ENCODE peak calls at places on chromosomes 3 and 15, in five cellular contexts. One of them, this sample, is unnamed.

GRCh38 chr15:36682091-36682490 is 102.7 kb downstream of the CDIN1 start:
- DNase-seq in sigmoid colon: no peak
- DNase-seq in adrenal gland: no peak
- DNase-seq in heart left ventricle: no peak
- DNase-seq in fibroblast of the aortic adventitia: peak; percentile 37
- DNase-seq in this sample: peak; percentile 79

GRCh38 chr3:124352143-124352528 is 360.2 kb upstream of the ROPN1 start:
- DNase-seq in sigmoid colon: no peak
- DNase-seq in adrenal gland: no peak
- DNase-seq in heart left ventricle: no peak
- DNase-seq in fibroblast of the aortic adventitia: no peak
- DNase-seq in this sample: no peak

GRCh38 chr3:114584734-114585371 is 291.0 kb downstream of the TIGIT start:
- DNase-seq in sigmoid colon: no peak
- DNase-seq in adrenal gland: no peak
- DNase-seq in heart left ventricle: no peak
- DNase-seq in fibroblast of the aortic adventitia: peak; percentile 18
- DNase-seq in this sample: peak; percentile 17

GRCh38 chr3:143348486-143349327 is 229.1 kb downstream of the CHST2 start:
- DNase-seq in sigmoid colon: no peak
- DNase-seq in adrenal gland: no peak
- DNase-seq in heart left ventricle: no peak
- DNase-seq in fibroblast of the aortic adventitia: no peak
- DNase-seq in this sample: no peak

GRCh38 chr15:77042955-77043920 is 27.7 kb downstream of the TSPAN3 start:
- DNase-seq in sigmoid colon: no peak
- DNase-seq in adrenal gland: no peak
- DNase-seq in heart left ventricle: no peak
- DNase-seq in fibroblast of the aortic adventitia: no peak
- DNase-seq in this sample: no peak

GRCh38 chr3:174247671-174248070 is 611.5 kb upstream of the NAALADL2 start:
- DNase-seq in sigmoid colon: no peak
- DNase-seq in adrenal gland: no peak
- DNase-seq in heart left ventricle: no peak
- DNase-seq in fibroblast of the aortic adventitia: no peak
- DNase-seq in this sample: no peak

GRCh38 chr3:29775352-29775751 is 494.5 kb downstream of the RBMS3 start:
- DNase-seq in sigmoid colon: no peak
- DNase-seq in adrenal gland: no peak
- DNase-seq in heart left ventricle: no peak
- DNase-seq in fibroblast of the aortic adventitia: peak; percentile 60
- DNase-seq in this sample: peak; percentile 36

GRCh38 chr3:188239035-188239434 is 85.1 kb downstream of the LPP start:
- DNase-seq in sigmoid colon: no peak
- DNase-seq in adrenal gland: no peak
- DNase-seq in heart left ventricle: no peak
- DNase-seq in fibroblast of the aortic adventitia: no peak
- DNase-seq in this sample: no peak

GRCh38 chr15:40047413-40048154 is 8.6 kb upstream of the SRP14 start:
- DNase-seq in sigmoid colon: peak; percentile 78
- DNase-seq in adrenal gland: peak; percentile 66
- DNase-seq in heart left ventricle: peak; percentile 69
- DNase-seq in fibroblast of the aortic adventitia: peak; percentile 50
- DNase-seq in this sample: peak; percentile 79

GRCh38 chr3:61966200-61966599 is 404.8 kb downstream of the PTPRG start:
- DNase-seq in sigmoid colon: no peak
- DNase-seq in adrenal gland: no peak
- DNase-seq in heart left ventricle: no peak
- DNase-seq in fibroblast of the aortic adventitia: no peak
- DNase-seq in this sample: no peak

GRCh38 chr3:23114479-23114878 is 88.6 kb upstream of the UBE2E2 start:
- DNase-seq in sigmoid colon: no peak
- DNase-seq in adrenal gland: no peak
- DNase-seq in heart left ventricle: no peak
- DNase-seq in fibroblast of the aortic adventitia: peak; percentile 18
- DNase-seq in this sample: peak; percentile 27

GRCh38 chr3:149441662-149442442 is 32.6 kb upstream of the TM4SF4 start:
- DNase-seq in sigmoid colon: no peak
- DNase-seq in adrenal gland: no peak
- DNase-seq in heart left ventricle: no peak
- DNase-seq in fibroblast of the aortic adventitia: no peak
- DNase-seq in this sample: no peak

GRCh38 chr3:134754768-134755559 is 40.1 kb upstream of the EPHB1 start:
- DNase-seq in sigmoid colon: no peak
- DNase-seq in adrenal gland: peak; percentile 43
- DNase-seq in heart left ventricle: no peak
- DNase-seq in fibroblast of the aortic adventitia: peak; percentile 61
- DNase-seq in this sample: peak; percentile 46

GRCh38 chr15:66071621-66072295 is 181.8 kb downstream of the MEGF11 start:
- DNase-seq in sigmoid colon: peak; percentile 43
- DNase-seq in adrenal gland: no peak
- DNase-seq in heart left ventricle: no peak
- DNase-seq in fibroblast of the aortic adventitia: peak; percentile 3
- DNase-seq in this sample: no peak

GRCh38 chr15:73802336-73803105 is 49.4 kb upstream of the INSYN1 start:
- DNase-seq in sigmoid colon: peak; percentile 73
- DNase-seq in adrenal gland: no peak
- DNase-seq in heart left ventricle: peak; percentile 50
- DNase-seq in fibroblast of the aortic adventitia: no peak
- DNase-seq in this sample: no peak

GRCh38 chr3:175914785-175915184 is 1055.7 kb downstream of the NAALADL2 start:
- DNase-seq in sigmoid colon: no peak
- DNase-seq in adrenal gland: no peak
- DNase-seq in heart left ventricle: no peak
- DNase-seq in fibroblast of the aortic adventitia: peak; percentile 7
- DNase-seq in this sample: peak; percentile 6

GRCh38 chr3:129892486-129892856 is 1.0 kb downstream of the TMCC1 start:
- DNase-seq in sigmoid colon: no peak
- DNase-seq in adrenal gland: no peak
- DNase-seq in heart left ventricle: no peak
- DNase-seq in fibroblast of the aortic adventitia: no peak
- DNase-seq in this sample: no peak

GRCh38 chr3:191008074-191008473 is 145.6 kb upstream of the GMNC start:
- DNase-seq in sigmoid colon: no peak
- DNase-seq in adrenal gland: no peak
- DNase-seq in heart left ventricle: no peak
- DNase-seq in fibroblast of the aortic adventitia: no peak
- DNase-seq in this sample: no peak

GRCh38 chr15:40830884-40831283 is 2.4 kb upstream of the PPP1R14D start:
- DNase-seq in sigmoid colon: no peak
- DNase-seq in adrenal gland: no peak
- DNase-seq in heart left ventricle: no peak
- DNase-seq in fibroblast of the aortic adventitia: no peak
- DNase-seq in this sample: no peak

GRCh38 chr15:25481208-25481862 is 42.5 kb upstream of the UBE3A start:
- DNase-seq in sigmoid colon: no peak
- DNase-seq in adrenal gland: no peak
- DNase-seq in heart left ventricle: no peak
- DNase-seq in fibroblast of the aortic adventitia: no peak
- DNase-seq in this sample: no peak

GRCh38 chr3:126745760-126746394 is 41.8 kb downstream of the CHCHD6 start:
- DNase-seq in sigmoid colon: no peak
- DNase-seq in adrenal gland: peak; percentile 93
- DNase-seq in heart left ventricle: peak; percentile 79
- DNase-seq in fibroblast of the aortic adventitia: peak; percentile 21
- DNase-seq in this sample: no peak

GRCh38 chr15:90001683-90002427 is 731 bp downstream of the ZNF710 start:
- DNase-seq in sigmoid colon: peak; percentile 83
- DNase-seq in adrenal gland: peak; percentile 46
- DNase-seq in heart left ventricle: peak; percentile 76
- DNase-seq in fibroblast of the aortic adventitia: peak; percentile 67
- DNase-seq in this sample: peak; percentile 59

GRCh38 chr15:39581501-39582285 is 814 bp downstream of the THBS1 start:
- DNase-seq in sigmoid colon: peak; percentile 88
- DNase-seq in adrenal gland: no peak
- DNase-seq in heart left ventricle: peak; percentile 56
- DNase-seq in fibroblast of the aortic adventitia: peak; percentile 60
- DNase-seq in this sample: peak; percentile 71

GRCh38 chr3:94626599-94626998 is 563.7 kb downstream of the NSUN3 start:
- DNase-seq in sigmoid colon: no peak
- DNase-seq in adrenal gland: no peak
- DNase-seq in heart left ventricle: no peak
- DNase-seq in fibroblast of the aortic adventitia: no peak
- DNase-seq in this sample: no peak

GRCh38 chr3:150367771-150368170 is 40.3 kb upstream of the TSC22D2 start:
- DNase-seq in sigmoid colon: no peak
- DNase-seq in adrenal gland: no peak
- DNase-seq in heart left ventricle: no peak
- DNase-seq in fibroblast of the aortic adventitia: peak; percentile 28
- DNase-seq in this sample: no peak

GRCh38 chr3:44476181-44476599 is 1.3 kb downstream of the ZNF445 start:
- DNase-seq in sigmoid colon: no peak
- DNase-seq in adrenal gland: no peak
- DNase-seq in heart left ventricle: no peak
- DNase-seq in fibroblast of the aortic adventitia: peak; percentile 60
- DNase-seq in this sample: peak; percentile 56

GRCh38 chr15:71885390-71885789 is 75.0 kb downstream of the NR2E3 start:
- DNase-seq in sigmoid colon: no peak
- DNase-seq in adrenal gland: no peak
- DNase-seq in heart left ventricle: no peak
- DNase-seq in fibroblast of the aortic adventitia: no peak
- DNase-seq in this sample: no peak

GRCh38 chr15:73273181-73274002 is 95.4 kb downstream of the HCN4 start:
- DNase-seq in sigmoid colon: peak; percentile 71
- DNase-seq in adrenal gland: peak; percentile 63
- DNase-seq in heart left ventricle: peak; percentile 38
- DNase-seq in fibroblast of the aortic adventitia: peak; percentile 76
- DNase-seq in this sample: peak; percentile 76

GRCh38 chr3:27575509-27575908 is 91.3 kb upstream of the SLC4A7 start:
- DNase-seq in sigmoid colon: no peak
- DNase-seq in adrenal gland: no peak
- DNase-seq in heart left ventricle: no peak
- DNase-seq in fibroblast of the aortic adventitia: no peak
- DNase-seq in this sample: peak; percentile 64

GRCh38 chr3:82163907-82164520 is 402.6 kb upstream of the GBE1 start:
- DNase-seq in sigmoid colon: no peak
- DNase-seq in adrenal gland: no peak
- DNase-seq in heart left ventricle: no peak
- DNase-seq in fibroblast of the aortic adventitia: peak; percentile 22
- DNase-seq in this sample: peak; percentile 38

GRCh38 chr3:67311440-67311839 is 313.3 kb downstream of the KBTBD8 start:
- DNase-seq in sigmoid colon: no peak
- DNase-seq in adrenal gland: no peak
- DNase-seq in heart left ventricle: no peak
- DNase-seq in fibroblast of the aortic adventitia: no peak
- DNase-seq in this sample: no peak

GRCh38 chr3:116069024-116069423 is 376.3 kb downstream of the LSAMP start:
- DNase-seq in sigmoid colon: no peak
- DNase-seq in adrenal gland: no peak
- DNase-seq in heart left ventricle: no peak
- DNase-seq in fibroblast of the aortic adventitia: no peak
- DNase-seq in this sample: no peak
- H3K4me3 ChIP-seq in sigmoid colon: no peak overlapping the region
- H3K4me3 ChIP-seq in adrenal gland: no peak overlapping the region
- H3K4me3 ChIP-seq in heart left ventricle: no peak overlapping the region
- H3K4me3 ChIP-seq in fibroblast of the aortic adventitia: no peak overlapping the region
- H3K4me3 ChIP-seq in this sample: no peak overlapping the region

GRCh38 chr3:100057716-100058575 is 56.4 kb downstream of the FILIP1L start:
- DNase-seq in sigmoid colon: no peak
- DNase-seq in adrenal gland: no peak
- DNase-seq in heart left ventricle: no peak
- DNase-seq in fibroblast of the aortic adventitia: peak; percentile 44
- DNase-seq in this sample: peak; percentile 34
- TF ChIP-seq CTCF in sigmoid colon: no peak
- TF ChIP-seq CTCF in adrenal gland: no peak
- TF ChIP-seq CTCF in heart left ventricle: no peak
- TF ChIP-seq CTCF in fibroblast of the aortic adventitia: peak; percentile 19
- TF ChIP-seq CTCF in this sample: peak; percentile 13

GRCh38 chr3:15646924-15647511 is 45.5 kb downstream of the BTD start:
- DNase-seq in sigmoid colon: peak; percentile 79
- DNase-seq in adrenal gland: peak; percentile 79
- DNase-seq in heart left ventricle: peak; percentile 66
- DNase-seq in fibroblast of the aortic adventitia: peak; percentile 100
- DNase-seq in this sample: peak; percentile 98

GRCh38 chr3:15649341-15649740 is 47.8 kb downstream of the BTD start:
- DNase-seq in sigmoid colon: no peak
- DNase-seq in adrenal gland: no peak
- DNase-seq in heart left ventricle: no peak
- DNase-seq in fibroblast of the aortic adventitia: no peak
- DNase-seq in this sample: no peak

GRCh38 chr3:15647629-15648167 is 46.2 kb downstream of the BTD start:
- DNase-seq in sigmoid colon: no peak
- DNase-seq in adrenal gland: no peak
- DNase-seq in heart left ventricle: no peak
- DNase-seq in fibroblast of the aortic adventitia: peak; percentile 97
- DNase-seq in this sample: peak; percentile 97

GRCh38 chr3:15651396-15651795 is 49.9 kb downstream of the BTD start:
- DNase-seq in sigmoid colon: no peak
- DNase-seq in adrenal gland: no peak
- DNase-seq in heart left ventricle: no peak
- DNase-seq in fibroblast of the aortic adventitia: no peak
- DNase-seq in this sample: no peak

DNA sequence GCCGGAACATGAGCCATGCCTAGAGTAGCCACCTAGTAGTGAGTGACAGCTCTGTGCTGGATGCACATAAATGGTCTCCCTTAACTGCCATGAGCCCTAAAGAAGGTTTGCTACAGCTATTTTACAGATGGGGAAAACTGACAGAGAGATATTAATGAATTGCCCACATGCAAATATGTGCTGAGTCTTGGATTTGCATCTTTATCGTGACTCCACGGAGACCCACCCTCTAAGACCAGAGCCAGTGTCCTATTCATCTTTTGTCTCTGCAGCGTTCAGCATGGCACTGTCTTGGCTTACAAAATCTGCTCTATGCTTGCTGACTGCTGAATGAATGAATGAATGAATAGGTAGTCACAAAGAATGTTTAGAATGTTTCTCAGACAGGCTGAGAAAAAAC is 48.3 kb downstream of the BTD start:
- DNase-seq in sigmoid colon: no peak
- DNase-seq in adrenal gland: no peak
- DNase-seq in heart left ventricle: no peak
- DNase-seq in fibroblast of the aortic adventitia: no peak
- DNase-seq in this sample: no peak
- H3K4me3 ChIP-seq in sigmoid colon: no peak overlapping the region
- H3K4me3 ChIP-seq in adrenal gland: no peak overlapping the region
- H3K4me3 ChIP-seq in heart left ventricle: no peak overlapping the region
- H3K4me3 ChIP-seq in fibroblast of the aortic adventitia: no peak overlapping the region
- H3K4me3 ChIP-seq in this sample: no peak overlapping the region

GRCh38 chr3:152213938-152214337 is 54.8 kb upstream of the MBNL1 start:
- DNase-seq in sigmoid colon: no peak
- DNase-seq in adrenal gland: no peak
- DNase-seq in heart left ventricle: no peak
- DNase-seq in fibroblast of the aortic adventitia: no peak
- DNase-seq in this sample: no peak

GRCh38 chr3:152210697-152211096 is 58.0 kb upstream of the MBNL1 start:
- DNase-seq in sigmoid colon: no peak
- DNase-seq in adrenal gland: no peak
- DNase-seq in heart left ventricle: no peak
- DNase-seq in fibroblast of the aortic adventitia: no peak
- DNase-seq in this sample: no peak

GRCh38 chr3:152213086-152213674 is 55.5 kb upstream of the MBNL1 start:
- DNase-seq in sigmoid colon: no peak
- DNase-seq in adrenal gland: no peak
- DNase-seq in heart left ventricle: no peak
- DNase-seq in fibroblast of the aortic adventitia: no peak
- DNase-seq in this sample: peak; percentile 30

GRCh38 chr3:152209776-152210175 is 59.0 kb upstream of the MBNL1 start:
- DNase-seq in sigmoid colon: no peak
- DNase-seq in adrenal gland: no peak
- DNase-seq in heart left ventricle: no peak
- DNase-seq in fibroblast of the aortic adventitia: no peak
- DNase-seq in this sample: no peak

GRCh38 chr3:152211655-152212054 is 57.1 kb upstream of the MBNL1 start:
- DNase-seq in sigmoid colon: no peak
- DNase-seq in adrenal gland: no peak
- DNase-seq in heart left ventricle: no peak
- DNase-seq in fibroblast of the aortic adventitia: no peak
- DNase-seq in this sample: no peak
- TF ChIP-seq CTCF in sigmoid colon: no peak
- TF ChIP-seq CTCF in adrenal gland: no peak
- TF ChIP-seq CTCF in heart left ventricle: no peak
- TF ChIP-seq CTCF in fibroblast of the aortic adventitia: no peak
- TF ChIP-seq CTCF in this sample: no peak